ENCODE peak calls at places on chromosomes 7 and 10, in ten cellular contexts. One of them, this sample, is unnamed.

GRCh38 chr10:21831986-21832735 is 171.4 kb downstream of the DNAJC1 start:
- DNase-seq in endodermal cell: no peak
- DNase-seq in NCI-H1417: no peak
- DNase-seq in DMS153: no peak
- DNase-seq in heart left ventricle: no peak
- DNase-seq in cardiac fibroblast: peak
- DNase-seq in activated CD8-positive, alpha-beta memory T cell treated with anti-CD3 and anti-CD28 coated beads for 24 hours: no peak
- DNase-seq in HFF-Myc: no peak
- DNase-seq in NCI-H774: no peak
- DNase-seq in aorta: no peak
- DNase-seq in this sample: no peak

GRCh38 chr10:4775808-4776207 is 50.2 kb upstream of the AKR1E2 start:
- DNase-seq in endodermal cell: no peak
- DNase-seq in NCI-H1417: no peak
- DNase-seq in DMS153: no peak
- DNase-seq in heart left ventricle: no peak
- DNase-seq in cardiac fibroblast: peak
- DNase-seq in activated CD8-positive, alpha-beta memory T cell treated with anti-CD3 and anti-CD28 coated beads for 24 hours: no peak
- DNase-seq in HFF-Myc: no peak
- DNase-seq in NCI-H774: no peak
- DNase-seq in aorta: no peak
- DNase-seq in this sample: no peak

GRCh38 chr7:65983965-65984654 is 2.1 kb upstream of the GUSB start:
- DNase-seq in endodermal cell: no peak
- DNase-seq in NCI-H1417: no peak
- DNase-seq in DMS153: no peak
- DNase-seq in heart left ventricle: no peak
- DNase-seq in cardiac fibroblast: no peak
- DNase-seq in activated CD8-positive, alpha-beta memory T cell treated with anti-CD3 and anti-CD28 coated beads for 24 hours: no peak
- DNase-seq in HFF-Myc: no peak
- DNase-seq in NCI-H774: no peak
- DNase-seq in aorta: no peak
- DNase-seq in this sample: no peak

GRCh38 chr10:103278862-103279298 is 1.9 kb downstream of the INA start:
- DNase-seq in endodermal cell: peak
- DNase-seq in NCI-H1417: peak
- DNase-seq in DMS153: no peak
- DNase-seq in heart left ventricle: peak
- DNase-seq in cardiac fibroblast: peak
- DNase-seq in activated CD8-positive, alpha-beta memory T cell treated with anti-CD3 and anti-CD28 coated beads for 24 hours: peak
- DNase-seq in HFF-Myc: no peak
- DNase-seq in NCI-H774: no peak
- DNase-seq in aorta: peak
- DNase-seq in this sample: peak

GRCh38 chr10:29537799-29538198 is 97.0 kb downstream of the SVIL start:
- DNase-seq in endodermal cell: no peak
- DNase-seq in NCI-H1417: no peak
- DNase-seq in DMS153: no peak
- DNase-seq in heart left ventricle: no peak
- DNase-seq in cardiac fibroblast: no peak
- DNase-seq in activated CD8-positive, alpha-beta memory T cell treated with anti-CD3 and anti-CD28 coated beads for 24 hours: no peak
- DNase-seq in HFF-Myc: no peak
- DNase-seq in NCI-H774: no peak
- DNase-seq in aorta: no peak
- DNase-seq in this sample: no peak

GRCh38 chr10:3853547-3853989 is 68.6 kb upstream of the KLF6 start:
- DNase-seq in endodermal cell: no peak
- DNase-seq in NCI-H1417: no peak
- DNase-seq in DMS153: no peak
- DNase-seq in heart left ventricle: peak
- DNase-seq in cardiac fibroblast: no peak
- DNase-seq in activated CD8-positive, alpha-beta memory T cell treated with anti-CD3 and anti-CD28 coated beads for 24 hours: no peak
- DNase-seq in HFF-Myc: peak
- DNase-seq in NCI-H774: no peak
- DNase-seq in aorta: no peak
- DNase-seq in this sample: no peak

GRCh38 chr10:52353960-52354394 is 39.9 kb downstream of the DKK1 start:
- DNase-seq in endodermal cell: no peak
- DNase-seq in NCI-H1417: no peak
- DNase-seq in DMS153: no peak
- DNase-seq in heart left ventricle: no peak
- DNase-seq in cardiac fibroblast: peak
- DNase-seq in activated CD8-positive, alpha-beta memory T cell treated with anti-CD3 and anti-CD28 coated beads for 24 hours: no peak
- DNase-seq in HFF-Myc: no peak
- DNase-seq in NCI-H774: no peak
- DNase-seq in aorta: no peak
- DNase-seq in this sample: no peak

GRCh38 chr7:16634292-16634738 is 11.2 kb downstream of the ANKMY2 start:
- DNase-seq in endodermal cell: no peak
- DNase-seq in NCI-H1417: no peak
- DNase-seq in DMS153: no peak
- DNase-seq in heart left ventricle: no peak
- DNase-seq in cardiac fibroblast: peak
- DNase-seq in activated CD8-positive, alpha-beta memory T cell treated with anti-CD3 and anti-CD28 coated beads for 24 hours: no peak
- DNase-seq in HFF-Myc: no peak
- DNase-seq in NCI-H774: no peak
- DNase-seq in aorta: peak
- DNase-seq in this sample: no peak

GRCh38 chr7:140645166-140645565 is 4.6 kb upstream of the DENND2A start:
- DNase-seq in endodermal cell: peak
- DNase-seq in NCI-H1417: no peak
- DNase-seq in DMS153: no peak
- DNase-seq in heart left ventricle: no peak
- DNase-seq in cardiac fibroblast: no peak
- DNase-seq in activated CD8-positive, alpha-beta memory T cell treated with anti-CD3 and anti-CD28 coated beads for 24 hours: no peak
- DNase-seq in HFF-Myc: no peak
- DNase-seq in NCI-H774: no peak
- DNase-seq in aorta: no peak
- DNase-seq in this sample: peak

GRCh38 chr10:1448252-1448901 is 288.9 kb downstream of the ADARB2 start:
- DNase-seq in endodermal cell: no peak
- DNase-seq in NCI-H1417: no peak
- DNase-seq in DMS153: no peak
- DNase-seq in heart left ventricle: no peak
- DNase-seq in cardiac fibroblast: no peak
- DNase-seq in activated CD8-positive, alpha-beta memory T cell treated with anti-CD3 and anti-CD28 coated beads for 24 hours: no peak
- DNase-seq in HFF-Myc: no peak
- DNase-seq in NCI-H774: no peak
- DNase-seq in aorta: no peak
- DNase-seq in this sample: no peak

GRCh38 chr7:101315336-101315735 is 6.3 kb downstream of the IFT22 start:
- DNase-seq in endodermal cell: peak
- DNase-seq in NCI-H1417: no peak
- DNase-seq in DMS153: no peak
- DNase-seq in heart left ventricle: no peak
- DNase-seq in cardiac fibroblast: peak
- DNase-seq in activated CD8-positive, alpha-beta memory T cell treated with anti-CD3 and anti-CD28 coated beads for 24 hours: peak
- DNase-seq in HFF-Myc: no peak
- DNase-seq in NCI-H774: no peak
- DNase-seq in aorta: peak
- DNase-seq in this sample: peak

GRCh38 chr10:34710391-34710751 is 104.7 kb downstream of the PARD3 start:
- DNase-seq in endodermal cell: no peak
- DNase-seq in NCI-H1417: no peak
- DNase-seq in DMS153: no peak
- DNase-seq in heart left ventricle: no peak
- DNase-seq in cardiac fibroblast: peak
- DNase-seq in activated CD8-positive, alpha-beta memory T cell treated with anti-CD3 and anti-CD28 coated beads for 24 hours: no peak
- DNase-seq in HFF-Myc: no peak
- DNase-seq in NCI-H774: no peak
- DNase-seq in aorta: no peak
- DNase-seq in this sample: no peak

GRCh38 chr7:122132341-122132740 is 11.7 kb downstream of the AASS start:
- DNase-seq in endodermal cell: no peak
- DNase-seq in NCI-H1417: no peak
- DNase-seq in DMS153: no peak
- DNase-seq in heart left ventricle: no peak
- DNase-seq in cardiac fibroblast: peak
- DNase-seq in activated CD8-positive, alpha-beta memory T cell treated with anti-CD3 and anti-CD28 coated beads for 24 hours: no peak
- DNase-seq in HFF-Myc: peak
- DNase-seq in NCI-H774: no peak
- DNase-seq in aorta: no peak
- DNase-seq in this sample: no peak

GRCh38 chr10:45624724-45625123 is 47.8 kb downstream of the ZFAND4 start:
- DNase-seq in endodermal cell: no peak
- DNase-seq in NCI-H1417: no peak
- DNase-seq in DMS153: no peak
- DNase-seq in heart left ventricle: no peak
- DNase-seq in cardiac fibroblast: no peak
- DNase-seq in activated CD8-positive, alpha-beta memory T cell treated with anti-CD3 and anti-CD28 coated beads for 24 hours: no peak
- DNase-seq in HFF-Myc: no peak
- DNase-seq in NCI-H774: no peak
- DNase-seq in aorta: no peak
- DNase-seq in this sample: no peak

GRCh38 chr10:84497978-84498377 is 169.6 kb downstream of the CCSER2 start:
- DNase-seq in endodermal cell: no peak
- DNase-seq in NCI-H1417: no peak
- DNase-seq in DMS153: no peak
- DNase-seq in heart left ventricle: no peak
- DNase-seq in cardiac fibroblast: no peak
- DNase-seq in activated CD8-positive, alpha-beta memory T cell treated with anti-CD3 and anti-CD28 coated beads for 24 hours: no peak
- DNase-seq in HFF-Myc: no peak
- DNase-seq in NCI-H774: no peak
- DNase-seq in aorta: no peak
- DNase-seq in this sample: no peak

GRCh38 chr7:22125436-22125835 is 179.7 kb upstream of the CDCA7L start:
- DNase-seq in endodermal cell: no peak
- DNase-seq in NCI-H1417: no peak
- DNase-seq in DMS153: no peak
- DNase-seq in heart left ventricle: no peak
- DNase-seq in cardiac fibroblast: no peak
- DNase-seq in activated CD8-positive, alpha-beta memory T cell treated with anti-CD3 and anti-CD28 coated beads for 24 hours: no peak
- DNase-seq in HFF-Myc: no peak
- DNase-seq in NCI-H774: no peak
- DNase-seq in aorta: no peak
- DNase-seq in this sample: no peak

This sample was measured in iPS-NIHi11.